ENCODE peak calls at places on chromosomes 4 and X, in ten cellular contexts. W is uterus, H is suprapubic skin, A is body of pancreas, B is upper lobe of left lung, U is IMR-90, I is heart left ventricle, L is sigmoid colon, V is A549, R is gastrocnemius medialis. Z is an unnamed sample.
A peak's percentile ranks its signal among the peaks of the same experiment; 100 is the strongest.

GRCh38 chr4:169153451-169153850 is 117.3 kb downstream of the SH3RF1 start:
- DNase-seq in V (no peak), A (no peak), B (no peak), W (no peak), L (no peak), U (no peak), R (no peak), I (no peak), H (no peak), Z (no peak)

GRCh38 chr4:71941001-71941400 is 90.8 kb upstream of the NPFFR2 start:
- DNase-seq in R (no peak), L (no peak), B (no peak), V (no peak), I (no peak), A (peak; percentile 16), U (peak; percentile 0), W (no peak), H (no peak), Z (peak; percentile 26)

GRCh38 chr4:83961575-83961974 is 425.7 kb downstream of the GPAT3 start:
- DNase-seq in W (no peak), H (no peak), U (peak; percentile 23), R (no peak), I (no peak), V (no peak), A (no peak), L (no peak), B (no peak), Z (no peak)

GRCh38 chr4:96352051-96352517 is 512.2 kb downstream of the PDHA2 start:
- DNase-seq in H (no peak), B (no peak), A (no peak), V (no peak), I (no peak), U (no peak), W (no peak), L (no peak), R (no peak), Z (no peak)

GRCh38 chrX:148422531-148422930 is 77.9 kb upstream of the AFF2 start:
- DNase-seq in R (no peak), H (no peak), A (no peak), L (no peak), W (no peak), I (no peak), U (no peak), V (no peak), B (no peak), Z (no peak)

GRCh38 chr4:98447648-98448047 is 186.5 kb downstream of the RAP1GDS1 start:
- DNase-seq in A (no peak), H (no peak), U (no peak), R (no peak), V (no peak), I (no peak), W (no peak), L (no peak), B (no peak), Z (no peak)

GRCh38 chr4:33831667-33832066 is 2412.6 kb downstream of the ARAP2 start:
- DNase-seq in W (no peak), L (no peak), B (no peak), A (no peak), V (no peak), I (no peak), H (no peak), R (no peak), U (peak; percentile 21), Z (no peak)

GRCh38 chrX:55487143-55487542 is 2.5 kb downstream of the USP51 start:
- DNase-seq in U (no peak), W (no peak), L (no peak), V (no peak), A (no peak), R (no peak), I (no peak), H (no peak), B (no peak), Z (no peak)

GRCh38 chrX:66399273-66399672 is 235.2 kb downstream of the HEPH start:
- DNase-seq in U (no peak), R (no peak), A (no peak), I (no peak), W (no peak), L (no peak), B (no peak), H (no peak), V (no peak), Z (no peak)

GRCh38 chr4:48830706-48831531 is at the start of gene OCIAD1:
- DNase-seq in H (peak; percentile 98), B (peak; percentile 97), V (peak; percentile 93), I (peak; percentile 96), W (peak; percentile 99), R (peak; percentile 99), A (peak; percentile 99), U (peak; percentile 100), L (peak; percentile 99), Z (peak; percentile 99)
- TF ChIP-seq POLR2A in H (peak; percentile 43), B (peak; percentile 66), V (peak; percentile 52), I (peak; percentile 65), W (peak; percentile 37), R (peak; percentile 38), A (peak; percentile 8), U (peak; percentile 71), L (peak; percentile 9), Z (peak; percentile 59)

GRCh38 chr4:8123865-8124264 is 34.7 kb downstream of the ABLIM2 start:
- DNase-seq in L (no peak), H (no peak), A (no peak), V (no peak), W (no peak), R (no peak), B (no peak), I (no peak), U (no peak), Z (no peak)

GRCh38 chr4:8125526-8126056 is 33.0 kb downstream of the ABLIM2 start:
- DNase-seq in I (no peak), R (peak; percentile 80), V (no peak), W (no peak), U (no peak), L (no peak), B (no peak), H (no peak), A (no peak), Z (no peak)

GRCh38 chr4:8121236-8122015 is 37.2 kb downstream of the ABLIM2 start:
- DNase-seq in L (no peak), V (no peak), B (no peak), W (no peak), I (no peak), R (no peak), U (no peak), H (no peak), A (no peak), Z (no peak)

GRCh38 chr4:8122746-8123145 is 35.9 kb downstream of the ABLIM2 start:
- DNase-seq in R (no peak), I (no peak), H (no peak), A (no peak), B (no peak), U (no peak), L (no peak), W (no peak), V (no peak), Z (no peak)

DNA sequence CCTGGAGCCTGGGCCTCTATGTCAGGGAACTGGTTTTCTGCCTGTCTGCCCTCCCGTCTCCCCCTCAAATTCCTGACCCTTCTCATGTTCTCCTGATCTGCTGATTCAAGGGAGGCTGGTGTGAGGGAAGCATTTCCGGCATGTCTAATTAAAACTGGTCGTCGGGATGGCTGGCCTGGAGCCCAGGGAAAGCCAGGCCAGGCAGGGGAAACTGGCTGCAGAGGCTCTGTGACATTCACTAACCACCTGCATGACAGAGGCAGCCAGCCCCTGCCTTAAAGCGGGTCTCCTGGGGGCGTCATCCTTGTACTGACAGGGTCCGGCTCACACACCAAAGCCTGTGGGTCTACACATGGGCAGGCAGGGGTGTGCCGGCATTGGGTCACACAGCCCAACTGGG is 35.2 kb downstream of the ABLIM2 start:
- DNase-seq in B (no peak), H (no peak), V (no peak), U (no peak), L (no peak), W (no peak), A (no peak), I (no peak), R (no peak), Z (no peak)
- H3K27ac ChIP-seq in B (no peak overlapping the region), H (no peak overlapping the region), V (no peak overlapping the region), U (no peak overlapping the region), L (no peak overlapping the region), W (no peak overlapping the region), A (no peak overlapping the region), I (no peak overlapping the region), R (peak overlapping the region; percentile 93), Z (no peak overlapping the region)

DNA sequence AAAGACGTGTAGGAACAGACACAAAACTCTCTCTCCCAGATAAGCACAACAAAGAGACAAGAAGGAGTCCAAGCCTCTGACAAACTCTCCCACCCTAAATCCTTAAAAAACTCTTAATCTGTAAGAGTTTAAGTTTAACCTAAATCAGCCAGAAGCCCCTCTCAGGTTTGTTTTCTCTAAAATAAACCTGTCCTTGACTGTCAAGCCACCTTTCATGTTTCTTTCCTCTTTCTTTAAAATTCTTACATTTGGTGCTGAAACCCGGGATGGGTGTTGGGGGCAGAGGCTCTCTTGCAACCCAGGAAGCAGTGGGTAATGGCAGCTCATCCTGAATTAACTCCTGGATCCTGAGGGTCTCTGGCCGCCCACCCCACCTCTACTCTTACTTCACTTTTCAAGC is 107.8 kb upstream of the TENT5D start:
- DNase-seq in W (no peak), V (no peak), B (no peak), H (no peak), I (no peak), R (no peak), A (no peak), U (no peak), L (no peak), Z (no peak)
- TF ChIP-seq POLR2A in W (no peak), V (no peak), B (no peak), H (no peak), I (no peak), R (no peak), A (no peak), U (no peak), L (no peak), Z (no peak)

GRCh38 chr4:73410916-73411730 is 7.0 kb downstream of the ALB start:
- DNase-seq in A (no peak), H (no peak), W (no peak), U (no peak), B (no peak), R (no peak), V (no peak), L (no peak), I (no peak), Z (peak; percentile 66)
- H3K27ac ChIP-seq in A (no peak overlapping the region), H (no peak overlapping the region), W (no peak overlapping the region), U (no peak overlapping the region), B (no peak overlapping the region), R (no peak overlapping the region), V (no peak overlapping the region), L (no peak overlapping the region), I (no peak overlapping the region), Z (peak overlapping the region; percentile 5)

GRCh38 chr4:1690698-1691097 is 6.6 kb upstream of the FAM53A start:
- DNase-seq in A (no peak), V (no peak), R (no peak), L (peak; percentile 30), B (no peak), W (no peak), U (no peak), H (no peak), I (no peak), Z (no peak)
- TF ChIP-seq POLR2A in A (no peak), V (no peak), R (no peak), L (no peak), B (no peak), W (no peak), U (no peak), H (no peak), I (no peak), Z (no peak)

GRCh38 chr4:81512371-81512770 is 40.7 kb upstream of the RASGEF1B start:
- DNase-seq in R (no peak), A (no peak), W (no peak), I (no peak), U (no peak), L (no peak), H (no peak), V (no peak), B (no peak), Z (no peak)
- H3K27ac ChIP-seq in R (no peak overlapping the region), A (no peak overlapping the region), W (no peak overlapping the region), I (no peak overlapping the region), U (no peak overlapping the region), L (no peak overlapping the region), H (no peak overlapping the region), V (no peak overlapping the region), B (no peak overlapping the region), Z (no peak overlapping the region)

Z was measured in right lobe of liver.